ENCODE peak calls at places on chromosomes 13 and 19, in six cellular contexts. W, O, M, I, T and Q are unnamed samples.

GRCh38 chr19:1904385-1905070 is 671 bp upstream of the ADAT3 start:
- DNase-seq in W (no peak), O (no peak), M (no peak), I (peak; percentile 39), T (no peak), Q (peak; percentile 44)

GRCh38 chr19:30227661-30228112 is 144.5 kb upstream of the ZNF536 start:
- DNase-seq in W (no peak), O (peak; percentile 24), M (peak; percentile 25), I (peak; percentile 62), T (peak; percentile 75), Q (no peak)

GRCh38 chr13:91729859-91730258 is 331.4 kb downstream of the GPC5 start:
- DNase-seq in W (no peak), O (no peak), M (no peak), I (no peak), T (no peak), Q (no peak)

GRCh38 chr13:60431108-60431700 is 34.2 kb downstream of the TDRD3 start:
- DNase-seq in W (no peak), O (peak; percentile 72), M (peak; percentile 26), I (peak; percentile 81), T (no peak), Q (peak; percentile 19)

GRCh38 chr13:64154514-64154913 is 2738.9 kb upstream of the PCDH20 start:
- DNase-seq in W (no peak), O (peak; percentile 40), M (no peak), I (peak; percentile 55), T (no peak), Q (no peak)

GRCh38 chr13:114124921-114125320 is 7.5 kb downstream of the RASA3 start:
- DNase-seq in W (no peak), O (peak; percentile 95), M (peak; percentile 70), I (peak; percentile 42), T (no peak), Q (peak; percentile 77)

GRCh38 chr13:51323824-51324511 is 15.5 kb upstream of the SERPINE3 start:
- DNase-seq in W (no peak), O (no peak), M (no peak), I (no peak), T (no peak), Q (no peak)

GRCh38 chr13:39527961-39528720 is 74.9 kb downstream of the LHFPL6 start:
- DNase-seq in W (no peak), O (peak; percentile 96), M (peak; percentile 95), I (peak; percentile 78), T (peak; percentile 57), Q (peak; percentile 76)

GRCh38 chr13:46146898-46147297 is 35.1 kb downstream of the LCP1 start:
- DNase-seq in W (no peak), O (no peak), M (peak; percentile 22), I (peak; percentile 19), T (no peak), Q (no peak)

GRCh38 chr19:632228-633067 is 889 bp downstream of the POLRMT start:
- DNase-seq in W (no peak), O (peak; percentile 36), M (peak; percentile 75), I (peak; percentile 67), T (no peak), Q (no peak)

GRCh38 chr19:16441661-16442071 is 30.1 kb downstream of the EPS15L1 start:
- DNase-seq in W (no peak), O (no peak), M (no peak), I (peak; percentile 16), T (no peak), Q (no peak)

GRCh38 chr13:48585456-48585840 is 52.6 kb upstream of the RCBTB2 start:
- DNase-seq in W (no peak), O (no peak), M (peak; percentile 9), I (peak; percentile 88), T (peak; percentile 46), Q (peak; percentile 25)

GRCh38 chr13:78228940-78229339 is 310.3 kb upstream of the EDNRB start:
- DNase-seq in W (no peak), O (no peak), M (no peak), I (peak; percentile 9), T (no peak), Q (no peak)

GRCh38 chr19:29404951-29405727 is 120.7 kb upstream of the VSTM2B start:
- DNase-seq in W (no peak), O (no peak), M (no peak), I (no peak), T (peak; percentile 64), Q (no peak)

GRCh38 chr19:12720851-12721655 is 2.7 kb downstream of the TNPO2 start:
- DNase-seq in W (no peak), O (no peak), M (no peak), I (peak; percentile 35), T (no peak), Q (no peak)

GRCh38 chr13:50320297-50320862 is 305.1 kb downstream of the KCNRG start:
- DNase-seq in W (no peak), O (peak; percentile 54), M (peak; percentile 33), I (peak; percentile 42), T (no peak), Q (peak; percentile 47)

GRCh38 chr13:112697756-112698655 is 8.2 kb downstream of the ATP11A start:
- DNase-seq in W (no peak), O (peak; percentile 44), M (no peak), I (no peak), T (no peak), Q (no peak)

GRCh38 chr19:19262190-19263057 is 10.7 kb downstream of the TM6SF2 start:
- DNase-seq in W (no peak), O (no peak), M (no peak), I (no peak), T (no peak), Q (no peak)

GRCh38 chr19:16085115-16085514 is 8.8 kb downstream of the TPM4 start:
- DNase-seq in W (no peak), O (peak; percentile 66), M (no peak), I (no peak), T (no peak), Q (no peak)

GRCh38 chr13:89457977-89458376 is 1786.8 kb downstream of the SLITRK5 start:
- DNase-seq in W (no peak), O (peak; percentile 34), M (peak; percentile 23), I (peak; percentile 90), T (no peak), Q (peak; percentile 81)

GRCh38 chr19:55647732-55648656 is at the start of gene CCDC106:
- DNase-seq in W (no peak), O (peak; percentile 68), M (peak; percentile 60), I (peak; percentile 86), T (peak; percentile 83), Q (no peak)

GRCh38 chr19:52198678-52199077 is 8.8 kb downstream of the PPP2R1A start:
- DNase-seq in W (no peak), O (no peak), M (no peak), I (no peak), T (no peak), Q (no peak)

GRCh38 chr19:15091918-15092753 is 10.1 kb downstream of the OR1I1 start:
- DNase-seq in W (no peak), O (peak; percentile 71), M (peak; percentile 53), I (peak; percentile 84), T (no peak), Q (no peak)

GRCh38 chr19:28426902-28427232 is 786.1 kb downstream of the UQCRFS1 start:
- DNase-seq in W (no peak), O (no peak), M (peak; percentile 42), I (no peak), T (no peak), Q (peak; percentile 58)

GRCh38 chr19:33740811-33741396 is 55.8 kb upstream of the KCTD15 start:
- DNase-seq in W (no peak), O (peak; percentile 38), M (peak; percentile 32), I (peak; percentile 34), T (no peak), Q (no peak)

GRCh38 chr13:76189882-76190519 is 553.9 kb downstream of the LMO7 start:
- DNase-seq in W (no peak), O (no peak), M (no peak), I (no peak), T (no peak), Q (no peak)

GRCh38 chr13:111911754-111912452 is 155.0 kb upstream of the SOX1 start:
- DNase-seq in W (no peak), O (no peak), M (no peak), I (no peak), T (peak; percentile 25), Q (no peak)

GRCh38 chr13:50224534-50224933 is 209.3 kb downstream of the KCNRG start:
- DNase-seq in W (no peak), O (peak; percentile 51), M (peak; percentile 62), I (peak; percentile 31), T (no peak), Q (no peak)

GRCh38 chr19:49141352-49141751 is 13.8 kb downstream of the HRC start:
- DNase-seq in W (no peak), O (no peak), M (no peak), I (no peak), T (no peak), Q (no peak)

GRCh38 chr13:95020298-95020987 is 280.8 kb downstream of the ABCC4 start:
- DNase-seq in W (no peak), O (no peak), M (peak; percentile 39), I (no peak), T (no peak), Q (no peak)
- H3K4me3 ChIP-seq in W (no peak overlapping the region), O (no peak overlapping the region), M (no peak overlapping the region), I (no peak overlapping the region), T (no peak overlapping the region), Q (no peak overlapping the region)

GRCh38 chr13:25683056-25683455 is 311.3 kb downstream of the ATP8A2 start:
- DNase-seq in W (no peak), O (no peak), M (no peak), I (no peak), T (no peak), Q (no peak)
- H3K4me3 ChIP-seq in W (no peak overlapping the region), O (no peak overlapping the region), M (no peak overlapping the region), I (no peak overlapping the region), T (no peak overlapping the region), Q (no peak overlapping the region)

GRCh38 chr19:10338940-10339339 is 484 bp downstream of the ICAM3 start:
- DNase-seq in W (no peak), O (no peak), M (no peak), I (no peak), T (no peak), Q (no peak)
- H3K4me3 ChIP-seq in W (peak overlapping the region; percentile 33), O (no peak overlapping the region), M (no peak overlapping the region), I (no peak overlapping the region), T (no peak overlapping the region), Q (no peak overlapping the region)

GRCh38 chr19:38974599-38975213 is 836 bp downstream of the FBXO17 start:
- DNase-seq in W (no peak), O (no peak), M (no peak), I (peak; percentile 35), T (no peak), Q (no peak)
- H3K4me3 ChIP-seq in W (peak overlapping the region; percentile 66), O (peak overlapping the region; percentile 56), M (peak overlapping the region; percentile 75), I (peak overlapping the region; percentile 75), T (peak overlapping the region; percentile 59), Q (peak overlapping the region; percentile 67)

GRCh38 chr13:110293649-110294048 is 13.3 kb downstream of the COL4A1 start:
- DNase-seq in W (no peak), O (no peak), M (no peak), I (peak; percentile 27), T (no peak), Q (no peak)
- H3K4me3 ChIP-seq in W (no peak overlapping the region), O (no peak overlapping the region), M (no peak overlapping the region), I (no peak overlapping the region), T (no peak overlapping the region), Q (no peak overlapping the region)